ENCODE peak calls at places on chromosome 4, in five cellular contexts. M, Q, S, D and K are unnamed samples.

GRCh38 chr4:77921701-77922100 is 59.1 kb downstream of the MRPL1 start:
- DNase-seq in S (no peak), D (no peak), Q (peak; percentile 96), M (no peak), K (peak; percentile 84)

GRCh38 chr4:117900832-117901231 is 133.5 kb upstream of the NDST3 start:
- DNase-seq in M (no peak), D (no peak), S (no peak), Q (no peak), K (no peak)

GRCh38 chr4:173119818-173120217 is 48.8 kb upstream of the GALNT7 start:
- DNase-seq in Q (no peak), M (no peak), D (no peak), S (no peak), K (no peak)

GRCh38 chr4:114598191-114599121 is at the start of gene UGT8:
- DNase-seq in D (no peak), Q (no peak), M (peak; percentile 77), S (peak; percentile 37), K (no peak)

GRCh38 chr4:122212880-122213279 is 60.7 kb downstream of the BLTP1 start:
- DNase-seq in D (no peak), Q (no peak), S (no peak), M (no peak), K (no peak)

GRCh38 chr4:157779084-157779483 is 393.7 kb downstream of the GASK1B start:
- DNase-seq in S (no peak), Q (no peak), M (no peak), D (no peak), K (no peak)

GRCh38 chr4:145346081-145346480 is 135.6 kb upstream of the SMAD1 start:
- DNase-seq in D (no peak), Q (no peak), S (no peak), M (peak; percentile 26), K (no peak)

GRCh38 chr4:67674098-67674497 is 26.9 kb downstream of the UBA6 start:
- DNase-seq in D (no peak), M (no peak), Q (no peak), S (peak; percentile 14), K (peak; percentile 2)

GRCh38 chr4:106601519-106601918 is 232.9 kb upstream of the GIMD1 start:
- DNase-seq in Q (no peak), D (no peak), M (no peak), S (no peak), K (no peak)

GRCh38 chr4:98662619-98663225 is 4.3 kb upstream of the TSPAN5 start:
- DNase-seq in Q (peak; percentile 9), M (no peak), D (no peak), S (no peak), K (no peak)

GRCh38 chr4:57499786-57500185 is 389.6 kb upstream of the IGFBP7 start:
- DNase-seq in Q (no peak), S (no peak), D (no peak), M (no peak), K (peak; percentile 42)

GRCh38 chr4:157576671-157577070 is 356.1 kb downstream of the GRIA2 start:
- DNase-seq in M (peak; percentile 42), S (no peak), D (no peak), Q (no peak), K (no peak)

GRCh38 chr4:5785806-5786680 is 75.0 kb downstream of the EVC start:
- DNase-seq in D (no peak), S (no peak), Q (peak; percentile 92), M (no peak), K (no peak)

GRCh38 chr4:111941957-111942356 is 203.3 kb upstream of the FAM241A start:
- DNase-seq in S (no peak), Q (no peak), D (no peak), M (no peak), K (no peak)

GRCh38 chr4:13821522-13821921 is 194.0 kb upstream of the BOD1L1 start:
- DNase-seq in S (no peak), Q (no peak), D (no peak), M (no peak), K (no peak)

GRCh38 chr4:153763404-153763803 is 3.6 kb upstream of the RNF175 start:
- DNase-seq in Q (no peak), M (no peak), S (no peak), D (no peak), K (no peak)

GRCh38 chr4:56530269-56531148 is 24.9 kb downstream of the ARL9 start:
- DNase-seq in D (no peak), S (peak; percentile 99), M (peak; percentile 97), Q (peak; percentile 64), K (peak; percentile 12)

GRCh38 chr4:146959692-146960091 is 14.0 kb upstream of the TTC29 start:
- DNase-seq in M (no peak), D (no peak), Q (peak; percentile 3), S (no peak), K (no peak)

GRCh38 chr4:122309988-122310626 is 68.7 kb upstream of the ADAD1 start:
- DNase-seq in D (no peak), S (peak; percentile 11), M (no peak), Q (peak; percentile 18), K (peak; percentile 11)

GRCh38 chr4:137510866-137511265 is 21.4 kb downstream of the PCDH18 start:
- DNase-seq in Q (peak; percentile 96), S (no peak), M (no peak), D (no peak), K (no peak)

GRCh38 chr4:113641025-113641431 is 120.5 kb downstream of the CAMK2D start:
- DNase-seq in D (peak; percentile 53), S (no peak), M (no peak), Q (no peak), K (peak; percentile 89)

GRCh38 chr4:120769227-120769626 is 153.3 kb downstream of the PRDM5 start:
- DNase-seq in S (no peak), Q (peak; percentile 96), M (no peak), D (no peak), K (no peak)

GRCh38 chr4:32884198-32884597 is 2164.0 kb downstream of the PCDH7 start:
- DNase-seq in D (no peak), Q (no peak), S (no peak), M (no peak), K (no peak)

GRCh38 chr4:108342325-108342986 is 173.7 kb upstream of the LEF1 start:
- DNase-seq in D (no peak), S (no peak), M (no peak), Q (no peak), K (no peak)

GRCh38 chr4:1890979-1891378 is 19.8 kb downstream of the NSD2 start:
- DNase-seq in S (no peak), D (no peak), Q (no peak), M (no peak), K (no peak)

GRCh38 chr4:61277785-61278184 is 77.7 kb downstream of the ADGRL3 start:
- DNase-seq in S (no peak), Q (no peak), M (no peak), D (no peak), K (no peak)

GRCh38 chr4:133096972-133097371 is 52.1 kb upstream of the PCDH10 start:
- DNase-seq in D (no peak), M (no peak), S (no peak), Q (no peak), K (no peak)

GRCh38 chr4:26020083-26020668 is 106.2 kb downstream of the SMIM20 start:
- DNase-seq in D (no peak), M (no peak), S (no peak), Q (peak; percentile 84), K (no peak)

GRCh38 chr4:118884716-118885115 is 3.9 kb upstream of the SYNPO2 start:
- DNase-seq in D (no peak), S (no peak), M (no peak), Q (no peak), K (no peak)

GRCh38 chr4:6104541-6105130 is 86.4 kb upstream of the C4orf50 start:
- DNase-seq in Q (no peak), S (no peak), D (no peak), M (no peak), K (no peak)

GRCh38 chr4:65546882-65547281 is 123.4 kb downstream of the EPHA5 start:
- DNase-seq in S (no peak), D (no peak), M (no peak), Q (no peak), K (no peak)

GRCh38 chr4:137267024-137267423 is 265.3 kb downstream of the PCDH18 start:
- DNase-seq in Q (peak; percentile 38), M (no peak), D (no peak), S (no peak), K (no peak)

DNA sequence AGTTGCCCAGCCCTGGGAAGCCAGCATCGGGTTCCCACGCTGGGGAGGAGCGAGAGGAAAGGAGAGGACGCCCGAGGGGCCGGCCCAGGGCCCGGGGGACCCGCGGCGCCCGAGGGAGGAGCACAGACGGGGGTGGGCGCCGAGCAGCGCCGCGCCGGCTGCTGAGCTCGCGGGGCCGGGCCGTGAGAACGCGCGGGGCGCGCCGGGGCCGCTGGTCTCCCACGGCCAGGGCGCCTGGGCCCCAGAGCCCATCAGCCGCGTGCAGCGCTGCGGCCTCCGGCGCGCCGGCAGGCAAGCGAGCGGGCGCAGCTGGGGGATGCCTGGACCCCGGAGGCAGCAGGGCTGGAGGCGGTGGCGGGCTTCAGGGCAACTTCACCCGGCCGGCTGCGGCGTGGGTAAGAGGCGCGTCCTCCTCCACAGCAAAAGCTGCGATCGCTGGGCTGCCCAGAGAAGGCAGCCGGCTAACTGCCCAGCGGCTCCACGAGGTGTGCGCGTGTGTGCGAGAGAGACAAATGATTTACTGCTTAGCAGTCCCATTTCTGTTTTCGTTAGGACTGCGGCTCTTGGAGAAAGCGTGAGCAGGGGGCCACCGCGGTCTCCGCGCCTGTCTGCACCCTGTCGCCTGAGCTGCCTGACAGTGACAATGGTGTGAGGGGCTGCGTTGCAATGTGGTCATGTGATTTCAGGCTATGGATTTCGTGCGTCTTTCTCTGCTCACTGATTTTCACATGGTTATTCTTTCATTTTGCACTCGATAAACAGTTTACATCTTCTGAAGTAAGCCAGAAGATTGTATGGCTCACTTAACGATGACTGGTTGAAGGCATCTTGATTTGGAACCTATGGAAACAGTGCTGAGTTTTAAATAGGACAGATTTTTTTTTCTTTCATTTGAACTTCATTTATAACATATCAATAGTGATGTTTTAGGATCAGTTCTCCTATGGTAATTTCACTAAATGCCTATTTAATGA is 1.2 kb downstream of the GUCY1A1 start:
- DNase-seq in S (no peak), D (no peak), M (peak; percentile 80), Q (peak; percentile 27), K (no peak)
- TF ChIP-seq MXI1 in S (no peak), D (no peak), M (peak; percentile 76), Q (peak; percentile 29), K (no peak)

GRCh38 chr4:8097141-8097541 is 61.5 kb downstream of the ABLIM2 start:
- DNase-seq in D (no peak), M (no peak), Q (no peak), S (no peak), K (no peak)
- TF ChIP-seq MXI1 in D (no peak), M (no peak), Q (no peak), S (no peak), K (no peak)

GRCh38 chr4:185210102-185210981 is 944 bp downstream of the SNX25 start:
- DNase-seq in D (no peak), S (peak; percentile 52), Q (peak; percentile 56), M (peak; percentile 82), K (peak; percentile 13)

GRCh38 chr4:185211641-185212040 is 2.2 kb downstream of the SNX25 start:
- DNase-seq in M (no peak), S (no peak), Q (no peak), D (no peak), K (peak; percentile 26)

GRCh38 chr4:185212566-185212965 is 3.2 kb downstream of the SNX25 start:
- DNase-seq in D (no peak), S (no peak), Q (peak; percentile 69), M (no peak), K (no peak)

GRCh38 chr4:185209031-185209851 is at the start of gene SNX25:
- DNase-seq in Q (peak; percentile 65), D (no peak), S (peak; percentile 92), M (peak; percentile 94), K (peak; percentile 73)

GRCh38 chr4:185211035-185211434 is 1.6 kb downstream of the SNX25 start:
- DNase-seq in Q (peak; percentile 28), M (no peak), D (no peak), S (no peak), K (no peak)
- TF ChIP-seq MXI1 in Q (no peak), M (no peak), D (no peak), S (no peak), K (no peak)

GRCh38 chr4:95764961-95765360 is 74.9 kb upstream of the PDHA2 start:
- DNase-seq in D (no peak), Q (no peak), M (no peak), S (no peak), K (no peak)
- TF ChIP-seq MXI1 in D (no peak), Q (no peak), M (no peak), S (no peak), K (no peak)